ENCODE peak calls at places on chromosome X, in four cellular contexts. C is activated CD8-positive, alpha-beta memory T cell treated with anti-CD3 and anti-CD28 coated beads for 48 hours; V is stimulated activated CD4-positive, alpha-beta T cell treated with anti-CD3 and anti-CD28 coated beads, TNF-alpha, amount 100 ng/mL, for 48 hours; L is sciatic nerve. J is an unnamed sample.
A peak's percentile ranks its signal among the peaks of the same experiment; 100 is the strongest.

GRCh38 chrX:10636337-10636736 is 16.0 kb upstream of the MID1 start:
- DNase-seq in C (no peak), V (no peak), L (no peak), J (no peak)

GRCh38 chrX:118823263-118824172 is at the start of gene ZCCHC12:
- DNase-seq in C (no peak), V (no peak), L (peak; percentile 61), J (no peak)

GRCh38 chrX:7233632-7234406 is 85.9 kb upstream of the PUDP start:
- DNase-seq in C (no peak), V (no peak), L (no peak), J (no peak)

GRCh38 chrX:48696301-48697181 is at the start of gene SUV39H1:
- DNase-seq in C (peak; percentile 74), V (peak; percentile 73), L (peak; percentile 90), J (peak; percentile 76)

GRCh38 chrX:1477801-1478458 is 25.2 kb upstream of the ASMTL start:
- DNase-seq in C (no peak), V (no peak), L (no peak), J (no peak)

GRCh38 chrX:25007059-25008053 is 8.4 kb downstream of the ARX start:
- DNase-seq in C (no peak), V (no peak), L (no peak), J (no peak)

GRCh38 chrX:148670277-148670676 is 169.9 kb downstream of the AFF2 start:
- DNase-seq in C (no peak), V (no peak), L (no peak), J (no peak)

GRCh38 chrX:140132937-140133336 is 167.6 kb upstream of the CXorf66 start:
- DNase-seq in C (no peak), V (no peak), L (no peak), J (no peak)

GRCh38 chrX:119062750-119063374 is 9.9 kb upstream of the CT47C1 start:
- DNase-seq in C (no peak), V (no peak), L (no peak), J (no peak)

GRCh38 chrX:40511258-40511657 is 69.5 kb upstream of the ATP6AP2 start:
- DNase-seq in C (no peak), V (no peak), L (no peak), J (no peak)

GRCh38 chrX:40108084-40108958 is 10.6 kb upstream of the BCOR start:
- DNase-seq in C (no peak), V (no peak), L (peak; percentile 75), J (no peak)

GRCh38 chrX:13167444-13168207 is 123.2 kb upstream of the FAM9C start:
- DNase-seq in C (no peak), V (no peak), L (no peak), J (no peak)

GRCh38 chrX:85052207-85052606 is 48.5 kb downstream of the APOOL start:
- DNase-seq in C (no peak), V (no peak), L (no peak), J (no peak)

GRCh38 chrX:915427-916234 is 285.0 kb downstream of the SHOX start:
- DNase-seq in C (no peak), V (no peak), L (no peak), J (no peak)

J was measured in GM18507.